ENCODE peak calls at places on chromosome 16, in eight cellular contexts. L is heart right ventricle, T is ascending aorta, P is HCT116, O is H1, G is brain microvascular endothelial cell, K is PC-3, F is upper lobe of right lung. D is an unnamed sample.

GRCh38 chr16:87704754-87705353 is 60.9 kb downstream of the KLHDC4 start:
- DNase-seq in L (no peak), P (no peak), G (no peak), T (no peak), K (no peak), F (no peak), O (no peak), D (no peak)

GRCh38 chr16:55703003-55704001 is 47.5 kb downstream of the SLC6A2 start:
- DNase-seq in G (peak; percentile 60), P (peak; percentile 54), L (no peak), O (no peak), T (no peak), K (peak; percentile 61), F (no peak), D (no peak)

GRCh38 chr16:88978608-88979346 is 1.8 kb upstream of the CBFA2T3 start:
- DNase-seq in G (no peak), P (no peak), T (no peak), L (no peak), K (no peak), O (no peak), F (no peak), D (no peak)

GRCh38 chr16:79582789-79583188 is 17.7 kb downstream of the MAF start:
- DNase-seq in G (no peak), F (no peak), O (no peak), K (no peak), T (no peak), L (no peak), P (no peak), D (no peak)

GRCh38 chr16:85004587-85005205 is 6.6 kb downstream of the ZDHHC7 start:
- DNase-seq in T (peak; percentile 83), P (no peak), G (peak; percentile 84), F (peak; percentile 70), O (no peak), L (no peak), K (peak; percentile 71), D (peak; percentile 32)

GRCh38 chr16:3608069-3608468 is 3.3 kb downstream of the SLX4 start:
- DNase-seq in O (no peak), T (no peak), K (no peak), G (no peak), P (no peak), L (no peak), F (peak; percentile 26), D (no peak)

GRCh38 chr16:82773018-82773417 is 146.2 kb downstream of the CDH13 start:
- DNase-seq in P (no peak), T (no peak), L (no peak), F (no peak), O (no peak), K (no peak), G (no peak), D (no peak)

GRCh38 chr16:17368951-17369350 is 101.8 kb downstream of the XYLT1 start:
- DNase-seq in G (no peak), K (no peak), O (no peak), F (no peak), P (no peak), T (no peak), L (no peak), D (no peak)

GRCh38 chr16:2475413-2476344 is 752 bp downstream of the TBC1D24 start:
- DNase-seq in P (no peak), T (no peak), F (peak; percentile 81), G (no peak), L (no peak), K (no peak), O (no peak), D (no peak)

GRCh38 chr16:49653577-49653976 is 202.3 kb downstream of the ZNF423 start:
- DNase-seq in F (no peak), P (no peak), T (no peak), G (no peak), K (no peak), L (no peak), O (no peak), D (no peak)

GRCh38 chr16:52705192-52705591 is 158.2 kb upstream of the TOX3 start:
- DNase-seq in F (no peak), G (no peak), L (no peak), O (no peak), K (no peak), T (no peak), P (no peak), D (no peak)

GRCh38 chr16:2156849-2157224 is 1.3 kb downstream of the TRAF7 start:
- DNase-seq in P (no peak), F (no peak), L (no peak), G (no peak), T (no peak), K (no peak), O (no peak), D (no peak)

GRCh38 chr16:12513791-12514175 is 289.9 kb downstream of the CPPED1 start:
- DNase-seq in T (no peak), P (no peak), K (no peak), F (no peak), G (no peak), L (no peak), O (no peak), D (no peak)

GRCh38 chr16:12511308-12511707 is 292.4 kb downstream of the CPPED1 start:
- DNase-seq in O (no peak), K (no peak), G (no peak), F (peak; percentile 0), P (no peak), T (no peak), L (no peak), D (no peak)

GRCh38 chr16:12511708-12512107 is 292.0 kb downstream of the CPPED1 start:
- DNase-seq in O (no peak), K (no peak), F (no peak), G (no peak), T (no peak), P (no peak), L (no peak), D (no peak)

GRCh38 chr16:12515346-12515745 is 288.3 kb downstream of the CPPED1 start:
- DNase-seq in G (no peak), F (no peak), K (no peak), P (no peak), L (no peak), O (no peak), T (no peak), D (no peak)

GRCh38 chr16:12513057-12513790 is 290.5 kb downstream of the CPPED1 start:
- DNase-seq in F (no peak), P (no peak), G (no peak), T (no peak), K (no peak), O (no peak), L (no peak), D (no peak)
- H3K27ac ChIP-seq in F (no peak overlapping the region), P (no peak overlapping the region), G (no peak overlapping the region), T (no peak overlapping the region), K (no peak overlapping the region), O (no peak overlapping the region), L (no peak overlapping the region), D (no peak overlapping the region)

DNA sequence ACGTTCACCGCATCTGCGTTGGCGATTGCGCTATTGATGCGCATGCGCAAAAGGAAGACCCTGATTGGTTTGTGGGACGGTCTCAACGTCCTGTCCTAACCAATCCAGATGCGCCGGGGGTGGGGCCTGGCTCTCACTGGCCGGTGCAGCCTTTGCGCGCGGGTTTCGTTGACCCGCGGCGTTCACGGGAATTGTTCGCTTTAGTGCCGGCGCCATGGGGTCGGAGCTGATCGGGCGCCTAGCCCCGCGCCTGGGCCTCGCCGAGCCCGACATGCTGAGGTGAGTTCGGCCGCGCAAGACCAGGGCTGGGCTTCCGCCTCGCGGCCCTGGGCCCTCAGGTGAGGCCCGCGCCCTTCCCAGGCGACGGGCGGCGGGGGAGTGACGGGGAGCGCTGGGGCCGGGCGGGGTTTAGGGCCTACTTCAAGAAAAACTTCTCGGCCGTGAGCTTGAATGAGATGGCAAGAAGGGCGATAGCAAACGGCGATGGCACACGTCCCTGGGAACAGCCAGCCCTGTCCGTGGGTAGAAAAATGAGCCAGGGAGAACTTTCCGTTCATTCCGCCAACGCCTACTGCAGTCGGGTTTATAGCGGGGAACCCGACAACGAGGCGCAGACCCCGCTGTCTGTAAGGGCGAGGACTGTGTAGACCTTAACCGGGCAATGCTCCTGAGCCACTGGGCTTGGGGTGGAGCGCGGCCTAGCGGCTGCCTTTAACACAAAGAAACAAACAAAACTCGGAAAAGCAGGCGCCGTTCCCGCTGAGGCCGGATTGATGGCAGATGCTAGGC is at the start of gene ORC6:
- DNase-seq in P (peak; percentile 91), O (peak; percentile 81), F (peak; percentile 99), L (peak; percentile 97), T (peak; percentile 99), G (peak; percentile 98), K (peak; percentile 87), D (peak; percentile 97)
- TF ChIP-seq CTCF in P (peak; percentile 41), O (peak; percentile 46), F (peak; percentile 29), L (peak; percentile 43), T (peak; percentile 29), G (peak; percentile 78), K (peak; percentile 50), D (peak; percentile 12)

DNA sequence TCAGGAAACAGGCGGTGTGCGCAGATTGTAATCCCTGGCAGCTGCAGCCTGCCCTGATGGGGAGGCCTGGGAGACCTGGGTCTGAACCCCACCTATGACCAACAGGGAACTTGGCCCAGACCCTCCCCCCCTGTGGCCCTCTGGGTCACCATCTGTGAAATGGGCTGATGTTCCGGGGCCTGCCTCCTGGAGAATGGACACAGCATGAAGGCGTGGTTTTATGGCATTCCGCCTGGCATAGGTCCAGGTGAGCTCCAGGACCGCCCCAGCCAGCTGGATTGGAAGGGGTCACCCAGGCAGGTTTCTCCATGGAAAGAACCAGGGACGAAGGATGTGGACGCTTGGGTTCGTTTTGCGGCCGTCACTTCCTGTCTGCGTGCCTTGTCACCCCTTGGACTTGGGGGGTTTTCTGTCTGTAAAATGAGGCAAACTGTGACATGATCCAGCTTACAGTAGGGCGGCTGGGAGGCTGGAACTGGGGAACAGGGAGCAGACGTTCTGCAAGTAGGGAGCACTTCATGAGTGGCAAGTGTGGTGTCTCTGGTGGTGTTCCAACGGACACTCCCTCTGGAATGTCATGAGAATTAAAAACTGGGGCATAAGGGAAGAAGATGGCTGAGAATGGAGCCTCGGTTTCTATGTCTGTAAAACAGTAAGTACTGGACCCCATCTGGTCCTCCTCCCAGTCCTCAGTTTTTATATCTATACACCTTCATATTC is 1.6 kb downstream of the CPNE2 start:
- DNase-seq in F (no peak), P (no peak), K (peak; percentile 12), G (no peak), L (no peak), O (no peak), T (no peak), D (no peak)
- H3K27ac ChIP-seq in F (peak overlapping the region; percentile 83), P (no peak overlapping the region), K (no peak overlapping the region), G (no peak overlapping the region), L (peak overlapping the region; percentile 90), O (no peak overlapping the region), T (no peak overlapping the region), D (no peak overlapping the region)

GRCh38 chr16:24504467-24505345 is 34.7 kb upstream of the RBBP6 start:
- DNase-seq in L (peak; percentile 15), T (peak; percentile 72), F (no peak), K (peak; percentile 72), P (peak; percentile 74), G (peak; percentile 39), O (peak; percentile 38), D (no peak)
- TF ChIP-seq CTCF in L (peak; percentile 82), T (peak; percentile 74), F (peak; percentile 73), K (peak; percentile 73), P (peak; percentile 81), G (peak; percentile 80), O (peak; percentile 92), D (peak; percentile 75)

D was measured in thoracic aorta.